ENCODE peak calls at places on chromosomes 5 and 9, in five cellular contexts. X, M, F, R and V are unnamed samples.

GRCh38 chr5:81078930-81079329 is 118.8 kb downstream of the RASGRF2 start:
- DNase-seq in X (no peak), M (no peak), F (no peak), R (no peak), V (no peak)

GRCh38 chr5:40681351-40682311 is 1.9 kb downstream of the PTGER4 start:
- DNase-seq in X (peak; percentile 46), R (no peak), M (no peak), F (peak; percentile 37), V (peak; percentile 80)

GRCh38 chr9:3807601-3808000 is 281.8 kb upstream of the RFX3 start:
- DNase-seq in F (no peak), X (no peak), M (no peak), R (no peak), V (no peak)

GRCh38 chr5:174425271-174425963 is 299.0 kb upstream of the MSX2 start:
- DNase-seq in M (peak; percentile 90), X (peak; percentile 19), R (no peak), F (no peak), V (no peak)

GRCh38 chr5:78979899-78980298 is 5.2 kb downstream of the ARSB start:
- DNase-seq in F (no peak), X (no peak), M (no peak), R (no peak), V (no peak)

GRCh38 chr5:58410441-58410840 is 49.4 kb downstream of the PLK2 start:
- DNase-seq in X (peak; percentile 56), R (peak; percentile 39), M (no peak), F (no peak), V (no peak)

GRCh38 chr9:98410185-98410697 is 154.8 kb upstream of the TBC1D2 start:
- DNase-seq in M (no peak), R (no peak), F (peak; percentile 23), X (peak; percentile 87), V (no peak)

GRCh38 chr5:143134269-143134668 is 269.2 kb downstream of the NR3C1 start:
- DNase-seq in R (no peak), F (no peak), X (no peak), M (no peak), V (no peak)

GRCh38 chr9:115142502-115143265 is 24.7 kb upstream of the TNC start:
- DNase-seq in M (no peak), F (no peak), R (no peak), X (no peak), V (no peak)

GRCh38 chr5:171392585-171393159 is 5.0 kb downstream of the NPM1 start:
- DNase-seq in M (no peak), F (no peak), R (no peak), X (no peak), V (no peak)

GRCh38 chr9:27771803-27772545 is 198.7 kb upstream of the C9orf72 start:
- DNase-seq in F (no peak), R (no peak), M (no peak), X (peak; percentile 96), V (no peak)